ENCODE peak calls at places on chromosomes 2 and 18, in six cellular contexts. H is A549, X is cardiac muscle cell, P is GM23248, T is HCT116, N is left ventricle myocardium inferior. I is an unnamed sample. For H3K4me1, the result is how much of the 10 kb centered on the place peaks cover.

GRCh38 chr2:236600892-236601291 is 31.3 kb downstream of the ACKR3 start:
- DNase-seq in P (no peak), N (no peak), H (no peak), T (no peak), X (no peak), I (no peak)

GRCh38 chr2:173750332-173750731 is 214.8 kb downstream of the SP3 start:
- DNase-seq in T (no peak), X (peak), P (peak), N (no peak), H (no peak), I (no peak)

GRCh38 chr18:79566841-79567370 is 112.7 kb upstream of the CTDP1 start:
- DNase-seq in T (no peak), H (no peak), N (no peak), P (no peak), X (no peak), I (no peak)

GRCh38 chr2:152549428-152549827 is 167.8 kb downstream of the PRPF40A start:
- DNase-seq in P (peak), N (no peak), H (no peak), T (no peak), X (no peak), I (no peak)

GRCh38 chr18:9653390-9653789 is 39.0 kb upstream of the PPP4R1 start:
- DNase-seq in P (peak), H (no peak), X (peak), N (peak), T (no peak), I (no peak)

GRCh38 chr2:121768143-121768755 is 12.8 kb downstream of the TSN start:
- DNase-seq in H (no peak), N (no peak), T (no peak), P (no peak), X (no peak), I (no peak)

GRCh38 chr18:79448621-79449020 is 52.9 kb downstream of the NFATC1 start:
- DNase-seq in T (no peak), X (no peak), N (no peak), P (no peak), H (no peak), I (no peak)

GRCh38 chr2:224910535-224910934 is 131.7 kb downstream of the DOCK10 start:
- DNase-seq in H (no peak), N (no peak), P (peak), X (peak), T (no peak), I (no peak)

GRCh38 chr2:7992612-7993596 is 689.0 kb upstream of the ID2 start:
- DNase-seq in T (no peak), X (no peak), P (peak), H (no peak), N (no peak), I (no peak)

GRCh38 chr2:33378551-33379220 is 97.8 kb upstream of the RASGRP3 start:
- DNase-seq in X (peak), N (no peak), T (no peak), P (peak), H (no peak), I (no peak)

GRCh38 chr2:239917957-239918481 is 107.1 kb downstream of the NDUFA10 start:
- DNase-seq in N (no peak), H (no peak), T (no peak), X (no peak), P (no peak), I (no peak)

GRCh38 chr2:207513577-207514257 is 16.0 kb upstream of the CREB1 start:
- DNase-seq in N (no peak), P (peak), T (no peak), X (peak), H (no peak), I (no peak)

GRCh38 chr2:236967499-236967783 is 118.2 kb upstream of the COPS8 start:
- DNase-seq in T (no peak), H (no peak), P (no peak), X (no peak), N (no peak), I (no peak)

GRCh38 chr2:129101186-129101585 is 782.5 kb upstream of the HS6ST1 start:
- DNase-seq in N (no peak), P (no peak), T (no peak), X (no peak), H (no peak), I (no peak)

GRCh38 chr2:189379731-189380261 is 61.5 kb upstream of the WDR75 start:
- DNase-seq in N (no peak), P (no peak), T (no peak), X (peak), H (no peak), I (no peak)

GRCh38 chr18:13573750-13574149 is 152.6 kb downstream of the FAM210A start:
- DNase-seq in P (no peak), T (no peak), X (no peak), H (no peak), N (no peak), I (no peak)

GRCh38 chr2:3461781-3462492 is 57.4 kb downstream of the ADI1 start:
- DNase-seq in T (peak), H (peak), P (peak), X (peak), N (no peak), I (peak)

GRCh38 chr18:3264362-3264761 is 2.4 kb downstream of the MYL12B start:
- DNase-seq in X (no peak), T (no peak), N (no peak), P (peak), H (peak), I (no peak)

GRCh38 chr18:8351173-8351572 is 258.1 kb upstream of the RAB12 start:
- DNase-seq in H (no peak), P (peak), T (no peak), N (no peak), X (no peak), I (no peak)

GRCh38 chr2:12381543-12382323 is 335.0 kb upstream of the TRIB2 start:
- DNase-seq in T (no peak), P (no peak), X (no peak), N (no peak), H (no peak), I (no peak)

GRCh38 chr18:37364237-37364636 is 201.4 kb downstream of the CELF4 start:
- DNase-seq in N (peak), P (no peak), X (no peak), T (no peak), H (no peak), I (no peak)

GRCh38 chr2:53265900-53266299 is 501.7 kb upstream of the CHAC2 start:
- DNase-seq in H (no peak), X (no peak), T (no peak), P (no peak), N (no peak), I (no peak)

GRCh38 chr18:77062518-77063003 is 70.0 kb downstream of the MBP start:
- DNase-seq in N (no peak), P (no peak), T (no peak), X (peak), H (no peak), I (peak)

DNA sequence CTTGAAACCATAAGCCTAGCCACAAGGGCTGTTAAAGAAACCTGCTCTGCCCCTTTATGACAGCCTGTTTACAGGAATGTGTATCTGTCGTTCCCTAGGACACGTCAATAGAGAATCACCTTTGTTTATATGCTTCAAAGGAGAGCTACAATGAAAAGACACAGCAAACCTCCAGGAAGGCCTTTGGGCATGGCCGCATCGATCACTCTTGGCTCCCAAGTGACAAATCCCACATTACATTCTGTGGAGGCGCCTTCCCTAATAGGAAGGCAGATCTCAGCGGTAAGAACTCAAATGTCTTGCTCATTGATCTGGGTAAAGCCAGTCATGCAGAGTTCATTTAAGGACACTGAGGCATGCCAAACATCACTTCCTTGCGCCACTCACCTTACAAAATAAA is 26.5 kb downstream of the KIAA2012 start:
- DNase-seq in N (no peak), H (no peak), X (no peak), P (no peak), T (no peak), I (no peak)
- H3K4me1 ChIP-seq in N (under half), H (under half), X (under half), P (under half), T (under half), I (under half)

GRCh38 chr18:57372444-57372843 is 20.1 kb downstream of the ST8SIA3 start:
- DNase-seq in N (no peak), X (no peak), T (no peak), P (no peak), H (no peak), I (no peak)

GRCh38 chr18:57364460-57364859 is 12.1 kb downstream of the ST8SIA3 start:
- DNase-seq in N (no peak), H (no peak), X (no peak), T (no peak), P (no peak), I (no peak)

GRCh38 chr18:57366528-57367081 is 14.2 kb downstream of the ST8SIA3 start:
- DNase-seq in P (no peak), X (no peak), T (no peak), N (no peak), H (no peak), I (no peak)
- H3K4me1 ChIP-seq in P (under half), X (under half), T (under half), N (under half), H (under half), I (under half)

DNA sequence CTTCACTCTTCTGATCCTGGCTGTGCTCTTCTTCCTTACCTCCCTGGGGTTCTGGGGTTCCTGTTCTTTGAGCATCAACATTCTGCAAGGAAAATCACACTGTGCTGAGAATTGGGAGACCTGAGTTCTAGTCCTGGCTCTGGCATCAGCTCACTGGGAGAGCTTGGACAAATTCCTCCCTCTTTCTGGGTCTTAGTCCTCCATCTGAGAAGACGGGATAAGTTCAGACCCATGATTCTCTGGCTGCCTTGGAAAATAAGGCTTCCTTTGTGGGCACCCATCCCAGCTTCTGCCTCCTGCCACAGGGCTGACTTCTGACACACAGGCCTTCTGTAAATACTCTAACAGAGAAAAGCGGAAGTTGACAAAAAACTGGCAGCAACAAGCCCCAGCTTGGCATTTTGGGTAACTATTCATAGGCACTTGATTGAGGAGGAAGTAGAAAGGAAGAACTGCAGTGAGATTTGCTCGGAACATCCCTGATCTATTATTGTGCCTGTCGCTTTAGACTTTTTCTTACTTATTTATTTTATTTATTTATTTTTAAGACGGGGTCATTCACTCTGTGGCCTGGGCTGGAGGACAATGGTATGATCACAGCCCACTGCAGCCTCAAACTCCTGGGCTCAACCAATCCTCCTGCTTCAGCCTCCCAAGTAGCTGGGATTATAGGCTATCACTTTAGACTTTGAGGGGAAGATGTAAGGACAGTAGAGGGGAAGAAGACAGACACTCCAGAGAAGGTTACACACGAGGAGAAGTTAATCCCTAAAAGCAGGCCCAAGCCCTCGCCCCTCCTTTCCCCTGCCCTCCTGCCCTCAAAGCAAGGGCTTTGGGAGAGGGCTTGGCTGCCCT is 7.9 kb downstream of the PCBP1 start:
- DNase-seq in T (no peak), H (peak), N (peak), X (peak), P (peak), I (peak)
- H3K4me1 ChIP-seq in T (under half), H (under half), N (under half), X (under half), P (under half), I (under half)

DNA sequence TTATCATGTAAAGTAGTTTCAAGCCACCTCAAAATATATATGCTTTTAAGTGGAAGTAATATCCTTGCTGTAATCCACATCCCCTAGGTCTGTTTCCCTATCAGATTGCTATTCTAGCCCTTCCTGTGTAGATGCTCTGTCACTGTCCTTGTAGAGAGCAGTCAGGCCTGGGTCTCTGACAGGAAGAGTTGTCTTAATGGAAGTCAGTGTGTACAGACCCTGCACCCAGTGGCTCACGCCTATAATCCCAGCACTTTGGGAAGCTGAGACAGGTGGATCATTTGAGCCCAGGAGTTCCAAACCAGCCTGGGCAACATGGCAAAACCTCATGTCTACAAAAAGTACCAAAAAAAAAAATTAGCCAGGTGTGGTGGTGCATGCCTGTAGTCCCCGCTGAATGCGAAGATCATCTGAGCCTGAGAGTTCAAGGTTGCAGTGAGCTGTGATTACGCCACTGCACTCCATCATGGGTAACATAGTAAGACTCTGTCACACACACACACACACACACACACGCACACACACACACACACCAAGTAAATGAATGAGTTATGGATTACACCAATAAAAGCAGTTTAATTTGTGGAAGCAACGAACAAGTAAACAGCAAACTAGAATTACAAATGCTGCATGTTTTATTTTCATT is 70.2 kb upstream of the DSC1 start:
- DNase-seq in X (no peak), P (no peak), H (no peak), N (no peak), T (no peak), I (no peak)
- H3K4me1 ChIP-seq in X (under half), P (under half), H (under half), N (under half), T (half or more), I (under half)

GRCh38 chr2:226154610-226155009 is 645.0 kb downstream of the IRS1 start:
- DNase-seq in H (no peak), T (no peak), P (no peak), X (no peak), N (no peak), I (no peak)
- H3K4me1 ChIP-seq in H (under half), T (half or more), P (under half), X (under half), N (under half), I (under half)

GRCh38 chr18:46398625-46399024 is 258.4 kb downstream of the LOXHD1 start:
- DNase-seq in H (peak), P (peak), T (no peak), X (no peak), N (no peak), I (no peak)

GRCh38 chr18:46399276-46399675 is 257.7 kb downstream of the LOXHD1 start:
- DNase-seq in T (no peak), P (no peak), N (no peak), H (no peak), X (no peak), I (no peak)

GRCh38 chr18:46401486-46402115 is 255.4 kb downstream of the LOXHD1 start:
- DNase-seq in T (no peak), X (no peak), P (no peak), N (no peak), H (no peak), I (no peak)

GRCh38 chr18:46402396-46402795 is 254.6 kb downstream of the LOXHD1 start:
- DNase-seq in N (no peak), X (peak), P (peak), H (no peak), T (no peak), I (no peak)

GRCh38 chr18:46400449-46400848 is 256.6 kb downstream of the LOXHD1 start:
- DNase-seq in X (no peak), N (no peak), P (no peak), H (no peak), T (no peak), I (no peak)
- H3K4me1 ChIP-seq in X (under half), N (under half), P (under half), H (under half), T (under half), I (under half)

DNA sequence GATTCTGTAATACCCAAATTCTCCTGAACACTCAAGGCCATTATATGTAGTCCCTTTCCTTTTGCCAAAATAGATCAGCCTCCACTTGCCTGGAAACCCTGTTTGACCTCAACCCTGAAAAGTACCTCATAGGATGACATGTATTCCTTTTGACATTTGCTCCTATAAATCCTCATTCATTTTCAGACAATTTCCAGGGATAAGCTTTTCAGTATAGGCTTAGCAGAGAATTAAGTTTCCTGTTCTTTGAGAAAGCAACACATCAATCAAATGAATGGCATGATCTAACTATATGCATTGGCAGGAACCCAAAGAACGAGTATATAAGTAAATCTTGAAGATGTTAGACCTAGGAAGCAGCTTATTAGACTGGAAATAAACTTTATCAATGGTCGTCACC is 483.0 kb downstream of the CCDC85A start:
- DNase-seq in P (no peak), T (no peak), N (no peak), X (no peak), H (no peak), I (no peak)
- H3K4me1 ChIP-seq in P (under half), T (under half), N (under half), X (under half), H (under half), I (under half)

I was measured in CD8-positive, alpha-beta memory T cell.